ENCODE peak calls at places on chromosome 9, in five cellular contexts. U is IMR-90; C is CD8-positive, alpha-beta memory T cell; B is body of pancreas; O is upper lobe of left lung. T is an unnamed sample.

GRCh38 chr9:24073237-24073636 is 247.2 kb upstream of the ELAVL2 start:
- DNase-seq in O (no peak), C (no peak), B (no peak), U (no peak), T (no peak)

GRCh38 chr9:136186386-136186785 is 18.5 kb downstream of the LHX3 start:
- DNase-seq in U (no peak), O (no peak), C (no peak), B (no peak), T (no peak)

GRCh38 chr9:116189683-116190082 is 36.1 kb downstream of the PAPPA start:
- DNase-seq in C (no peak), O (peak; percentile 32), U (no peak), B (peak; percentile 61), T (no peak)

GRCh38 chr9:34139477-34140146 is 13.1 kb upstream of the DCAF12 start:
- DNase-seq in C (no peak), B (peak; percentile 81), O (peak; percentile 62), U (peak; percentile 91), T (peak; percentile 62)

GRCh38 chr9:91162784-91163440 is 198.8 kb downstream of the AUH start:
- DNase-seq in O (peak; percentile 84), U (no peak), B (no peak), C (no peak), T (peak; percentile 43)

GRCh38 chr9:120890415-120891254 is 13.6 kb upstream of the PHF19 start:
- DNase-seq in U (no peak), O (no peak), C (no peak), B (no peak), T (no peak)

GRCh38 chr9:18707078-18707477 is 233.1 kb downstream of the ADAMTSL1 start:
- DNase-seq in B (no peak), C (no peak), U (peak; percentile 6), O (no peak), T (no peak)

GRCh38 chr9:35407846-35408245 is 82.1 kb upstream of the RUSC2 start:
- DNase-seq in O (no peak), C (no peak), U (no peak), B (no peak), T (no peak)

GRCh38 chr9:13175732-13176131 is 103.8 kb downstream of the MPDZ start:
- DNase-seq in B (no peak), C (no peak), O (no peak), U (no peak), T (no peak)

GRCh38 chr9:6938447-6938846 is 180.7 kb downstream of the KDM4C start:
- DNase-seq in B (no peak), C (no peak), O (no peak), U (peak; percentile 95), T (no peak)

GRCh38 chr9:90702431-90702830 is 59.8 kb upstream of the DIRAS2 start:
- DNase-seq in O (no peak), B (no peak), C (no peak), U (no peak), T (no peak)

GRCh38 chr9:8685846-8686245 is 886.3 kb upstream of the DMAC1 start:
- DNase-seq in U (no peak), O (no peak), B (no peak), C (no peak), T (no peak)

GRCh38 chr9:128004011-128004604 is 23.3 kb upstream of the EEIG1 start:
- DNase-seq in O (no peak), U (no peak), C (no peak), B (no peak), T (no peak)

GRCh38 chr9:120879421-120879820 is 2.4 kb upstream of the PHF19 start:
- DNase-seq in O (no peak), C (no peak), U (no peak), B (no peak), T (no peak)

GRCh38 chr9:108272350-108272899 is 583.4 kb downstream of the ACTL7B start:
- DNase-seq in C (no peak), U (peak; percentile 39), B (peak; percentile 67), O (peak; percentile 68), T (peak; percentile 44)

GRCh38 chr9:106862946-106863740 is at the start of gene ZNF462:
- DNase-seq in O (no peak), C (no peak), B (no peak), U (peak; percentile 79), T (peak; percentile 68)

GRCh38 chr9:8434621-8435020 is 635.0 kb upstream of the DMAC1 start:
- DNase-seq in B (no peak), U (no peak), O (no peak), C (no peak), T (no peak)

GRCh38 chr9:114169940-114170791 is 14.8 kb downstream of the COL27A1 start:
- DNase-seq in O (no peak), C (no peak), B (no peak), U (no peak), T (no peak)

GRCh38 chr9:81479573-81479972 is 209.8 kb downstream of the TLE1 start:
- DNase-seq in B (no peak), U (no peak), C (no peak), O (no peak), T (no peak)

GRCh38 chr9:127779136-127779981 is 893 bp upstream of the SH2D3C start:
- DNase-seq in B (no peak), U (no peak), O (peak; percentile 60), C (peak; percentile 53), T (no peak)

GRCh38 chr9:129102791-129103594 is 7.6 kb downstream of the CRAT start:
- DNase-seq in C (no peak), U (peak; percentile 35), O (peak; percentile 43), B (peak; percentile 72), T (peak; percentile 39)

GRCh38 chr9:97411789-97412627 is at the start of gene TDRD7:
- DNase-seq in O (peak; percentile 90), C (peak; percentile 90), B (peak; percentile 90), U (peak; percentile 75), T (peak; percentile 71)

GRCh38 chr9:114282926-114283325 is 40.0 kb upstream of the ORM1 start:
- DNase-seq in B (no peak), C (no peak), U (peak; percentile 93), O (no peak), T (no peak)

GRCh38 chr9:128892223-128892892 is 10.4 kb downstream of the LRRC8A start:
- DNase-seq in B (peak; percentile 71), O (peak; percentile 82), U (peak; percentile 81), C (peak; percentile 10), T (peak; percentile 97)

GRCh38 chr9:36891341-36891811 is 142.7 kb downstream of the PAX5 start:
- DNase-seq in C (no peak), B (no peak), U (no peak), O (peak; percentile 12), T (no peak)

GRCh38 chr9:26870292-26870691 is 22.3 kb downstream of the CAAP1 start:
- DNase-seq in U (peak; percentile 62), O (no peak), B (no peak), C (no peak), T (no peak)

GRCh38 chr9:15885464-15885863 is 332.6 kb downstream of the CCDC171 start:
- DNase-seq in C (no peak), B (no peak), U (no peak), O (no peak), T (no peak)

GRCh38 chr9:28866951-28867350 is 1293.7 kb upstream of the C9orf72 start:
- DNase-seq in B (no peak), C (no peak), O (no peak), U (no peak), T (no peak)

GRCh38 chr9:36204906-36205547 is 14.3 kb downstream of the CLTA start:
- DNase-seq in U (no peak), O (no peak), B (no peak), C (no peak), T (peak; percentile 40)

GRCh38 chr9:94150279-94150828 is 66.1 kb downstream of the PTPDC1 start:
- DNase-seq in O (no peak), U (no peak), B (no peak), C (no peak), T (no peak)

GRCh38 chr9:127132375-127132774 is 9.9 kb upstream of the ANGPTL2 start:
- DNase-seq in B (no peak), C (no peak), O (no peak), U (no peak), T (no peak)

GRCh38 chr9:120531683-120532300 is 48.2 kb downstream of the CDK5RAP2 start:
- DNase-seq in U (peak; percentile 32), C (no peak), O (peak; percentile 58), B (no peak), T (no peak)

GRCh38 chr9:126666155-126666803 is 52.6 kb downstream of the LMX1B start:
- DNase-seq in B (no peak), C (no peak), U (no peak), O (no peak), T (no peak)

GRCh38 chr9:109166771-109167601 is at the start of gene FRRS1L:
- DNase-seq in O (no peak), B (no peak), U (no peak), C (no peak), T (no peak)

GRCh38 chr9:81619353-81620008 is 69.9 kb downstream of the TLE1 start:
- DNase-seq in U (peak; percentile 98), C (no peak), O (no peak), B (no peak), T (peak; percentile 21)

GRCh38 chr9:108565651-108566378 is 290.0 kb downstream of the ACTL7B start:
- DNase-seq in O (peak; percentile 45), C (no peak), U (peak; percentile 88), B (peak; percentile 58), T (peak; percentile 40)

GRCh38 chr9:137715321-137715720 is 96.5 kb downstream of the EHMT1 start:
- DNase-seq in B (no peak), U (no peak), C (no peak), O (no peak), T (no peak)
- H3K36me3 ChIP-seq in B (no peaks in the 10 kb centered on the region), U (peaks cover 39% of the 10 kb centered on the region), C (peaks cover 27% of the 10 kb centered on the region), O (peaks cover 4% of the 10 kb centered on the region), T (peaks cover 30% of the 10 kb centered on the region)

GRCh38 chr9:14372437-14373318 is 58.7 kb upstream of the NFIB start:
- DNase-seq in C (no peak), B (no peak), O (no peak), U (peak; percentile 69), T (peak; percentile 100)
- H3K4me3 ChIP-seq in C (no peak overlapping the region), B (no peak overlapping the region), O (no peak overlapping the region), U (no peak overlapping the region), T (no peak overlapping the region)

GRCh38 chr9:30944741-30945280 is 1439.6 kb upstream of the ACO1 start:
- DNase-seq in U (no peak), O (no peak), B (no peak), C (no peak), T (no peak)
- H3K9me3 ChIP-seq in U (peaks cover 14% of the 10 kb centered on the region), O (no peaks in the 10 kb centered on the region), B (no peaks in the 10 kb centered on the region), C (no peaks in the 10 kb centered on the region), T (no peaks in the 10 kb centered on the region)

GRCh38 chr9:92723801-92724323 is 40.8 kb downstream of the BICD2 start:
- DNase-seq in U (no peak), B (no peak), C (no peak), O (no peak), T (no peak)

GRCh38 chr9:92724528-92725265 is 39.9 kb downstream of the BICD2 start:
- DNase-seq in U (no peak), C (no peak), B (peak; percentile 6), O (peak; percentile 25), T (no peak)

GRCh38 chr9:92721548-92721947 is 43.1 kb downstream of the BICD2 start:
- DNase-seq in U (no peak), O (no peak), B (no peak), C (no peak), T (no peak)

GRCh38 chr9:92722386-92723298 is 42.0 kb downstream of the BICD2 start:
- DNase-seq in C (no peak), B (peak; percentile 9), O (peak; percentile 25), U (no peak), T (no peak)

DNA sequence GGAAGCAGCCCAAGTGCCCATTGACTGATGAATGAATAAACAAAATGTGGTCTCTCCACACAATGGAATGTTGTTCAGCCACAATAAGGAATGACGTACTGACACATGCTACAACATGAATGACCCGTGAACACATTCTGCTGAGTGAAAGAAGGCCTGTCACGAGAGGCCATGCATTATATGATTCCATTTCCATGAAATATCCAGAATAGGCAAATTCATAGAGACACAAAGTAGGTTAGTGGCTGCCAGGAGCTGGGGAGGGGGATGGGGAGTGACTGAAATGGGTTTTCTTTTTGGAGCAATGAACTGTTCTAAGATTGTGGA is 41.4 kb downstream of the BICD2 start:
- DNase-seq in O (peak; percentile 51), U (peak; percentile 71), B (no peak), C (no peak), T (no peak)
- H3K36me3 ChIP-seq in O (peaks cover 17% of the 10 kb centered on the region), U (peaks cover 54% of the 10 kb centered on the region), B (peaks cover 17% of the 10 kb centered on the region), C (peaks cover 28% of the 10 kb centered on the region), T (peaks cover 26% of the 10 kb centered on the region)

T was measured in MG63.